ENCODE peak calls at places on chromosomes 1 and 21, in nine cellular contexts. One of them, this sample, is unnamed.

GRCh38 chr1:186404454-186405051 is 28.9 kb downstream of the ODR4 start:
- DNase-seq in NB4: peak
- DNase-seq in prostate gland: no peak
- DNase-seq in suprapubic skin: no peak
- DNase-seq in IMR-90: peak
- DNase-seq in tibial nerve: no peak
- DNase-seq in stomach: no peak
- DNase-seq in GM12891: peak
- DNase-seq in uterus: no peak
- DNase-seq in this sample: peak

GRCh38 chr1:222887127-222887461 is 72.3 kb downstream of the DISP1 start:
- DNase-seq in NB4: no peak
- DNase-seq in prostate gland: no peak
- DNase-seq in suprapubic skin: no peak
- DNase-seq in IMR-90: no peak
- DNase-seq in tibial nerve: no peak
- DNase-seq in stomach: no peak
- DNase-seq in GM12891: no peak
- DNase-seq in uterus: no peak
- DNase-seq in this sample: no peak

GRCh38 chr1:206604861-206605260 is 7.4 kb downstream of the EIF2D start:
- DNase-seq in NB4: no peak
- DNase-seq in prostate gland: no peak
- DNase-seq in suprapubic skin: no peak
- DNase-seq in IMR-90: no peak
- DNase-seq in tibial nerve: no peak
- DNase-seq in stomach: no peak
- DNase-seq in GM12891: no peak
- DNase-seq in uterus: no peak
- DNase-seq in this sample: no peak

GRCh38 chr1:3746389-3746783 is 5.9 kb upstream of the CCDC27 start:
- DNase-seq in NB4: no peak
- DNase-seq in prostate gland: no peak
- DNase-seq in suprapubic skin: peak
- DNase-seq in IMR-90: no peak
- DNase-seq in tibial nerve: no peak
- DNase-seq in stomach: no peak
- DNase-seq in GM12891: no peak
- DNase-seq in uterus: no peak
- DNase-seq in this sample: peak

GRCh38 chr1:11714831-11715574 is 20.9 kb upstream of the AGTRAP start:
- DNase-seq in NB4: no peak
- DNase-seq in prostate gland: no peak
- DNase-seq in suprapubic skin: no peak
- DNase-seq in IMR-90: no peak
- DNase-seq in tibial nerve: no peak
- DNase-seq in stomach: no peak
- DNase-seq in GM12891: no peak
- DNase-seq in uterus: no peak
- DNase-seq in this sample: no peak

GRCh38 chr1:3315991-3316943 is 138.2 kb upstream of the ARHGEF16 start:
- DNase-seq in NB4: no peak
- DNase-seq in prostate gland: no peak
- DNase-seq in suprapubic skin: no peak
- DNase-seq in IMR-90: no peak
- DNase-seq in tibial nerve: no peak
- DNase-seq in stomach: no peak
- DNase-seq in GM12891: no peak
- DNase-seq in uterus: no peak
- DNase-seq in this sample: no peak

GRCh38 chr21:37202221-37202805 is 64.8 kb downstream of the VPS26C start:
- DNase-seq in NB4: no peak
- DNase-seq in prostate gland: no peak
- DNase-seq in suprapubic skin: no peak
- DNase-seq in IMR-90: no peak
- DNase-seq in tibial nerve: no peak
- DNase-seq in stomach: no peak
- DNase-seq in GM12891: no peak
- DNase-seq in uterus: no peak
- DNase-seq in this sample: no peak

GRCh38 chr21:38438476-38438893 is 59.8 kb downstream of the ERG start:
- DNase-seq in NB4: peak
- DNase-seq in prostate gland: no peak
- DNase-seq in suprapubic skin: no peak
- DNase-seq in IMR-90: peak
- DNase-seq in tibial nerve: peak
- DNase-seq in stomach: no peak
- DNase-seq in GM12891: no peak
- DNase-seq in uterus: peak
- DNase-seq in this sample: peak

GRCh38 chr1:215018555-215018954 is 64.0 kb upstream of the KCNK2 start:
- DNase-seq in NB4: no peak
- DNase-seq in prostate gland: no peak
- DNase-seq in suprapubic skin: no peak
- DNase-seq in IMR-90: peak
- DNase-seq in tibial nerve: no peak
- DNase-seq in stomach: no peak
- DNase-seq in GM12891: no peak
- DNase-seq in uterus: no peak
- DNase-seq in this sample: no peak

GRCh38 chr1:54810144-54810942 is 9.2 kb upstream of the TTC22 start:
- DNase-seq in NB4: peak
- DNase-seq in prostate gland: peak
- DNase-seq in suprapubic skin: peak
- DNase-seq in IMR-90: peak
- DNase-seq in tibial nerve: peak
- DNase-seq in stomach: peak
- DNase-seq in GM12891: peak
- DNase-seq in uterus: peak
- DNase-seq in this sample: peak

GRCh38 chr1:157153743-157154142 is 15.5 kb upstream of the ETV3 start:
- DNase-seq in NB4: no peak
- DNase-seq in prostate gland: no peak
- DNase-seq in suprapubic skin: no peak
- DNase-seq in IMR-90: no peak
- DNase-seq in tibial nerve: no peak
- DNase-seq in stomach: peak
- DNase-seq in GM12891: no peak
- DNase-seq in uterus: no peak
- DNase-seq in this sample: no peak

GRCh38 chr1:197467881-197468280 is 199.8 kb downstream of the CRB1 start:
- DNase-seq in NB4: no peak
- DNase-seq in prostate gland: no peak
- DNase-seq in suprapubic skin: no peak
- DNase-seq in IMR-90: peak
- DNase-seq in tibial nerve: no peak
- DNase-seq in stomach: no peak
- DNase-seq in GM12891: no peak
- DNase-seq in uterus: no peak
- DNase-seq in this sample: no peak

GRCh38 chr1:232853994-232854532 is 48.8 kb downstream of the MAP10 start:
- DNase-seq in NB4: no peak
- DNase-seq in prostate gland: no peak
- DNase-seq in suprapubic skin: no peak
- DNase-seq in IMR-90: peak
- DNase-seq in tibial nerve: no peak
- DNase-seq in stomach: no peak
- DNase-seq in GM12891: no peak
- DNase-seq in uterus: no peak
- DNase-seq in this sample: no peak

GRCh38 chr1:150579955-150580642 is 689 bp upstream of the MCL1 start:
- DNase-seq in NB4: no peak
- DNase-seq in prostate gland: no peak
- DNase-seq in suprapubic skin: no peak
- DNase-seq in IMR-90: no peak
- DNase-seq in tibial nerve: no peak
- DNase-seq in stomach: no peak
- DNase-seq in GM12891: no peak
- DNase-seq in uterus: no peak
- DNase-seq in this sample: no peak

GRCh38 chr1:150577557-150578277 is 1.7 kb downstream of the MCL1 start:
- DNase-seq in NB4: peak
- DNase-seq in prostate gland: no peak
- DNase-seq in suprapubic skin: no peak
- DNase-seq in IMR-90: peak
- DNase-seq in tibial nerve: no peak
- DNase-seq in stomach: no peak
- DNase-seq in GM12891: no peak
- DNase-seq in uterus: no peak
- DNase-seq in this sample: peak

GRCh38 chr1:150576794-150577556 is 2.4 kb downstream of the MCL1 start:
- DNase-seq in NB4: no peak
- DNase-seq in prostate gland: peak
- DNase-seq in suprapubic skin: no peak
- DNase-seq in IMR-90: peak
- DNase-seq in tibial nerve: no peak
- DNase-seq in stomach: no peak
- DNase-seq in GM12891: no peak
- DNase-seq in uterus: no peak
- DNase-seq in this sample: no peak

GRCh38 chr1:150579110-150579954 is at the start of gene MCL1:
- DNase-seq in NB4: peak
- DNase-seq in prostate gland: peak
- DNase-seq in suprapubic skin: peak
- DNase-seq in IMR-90: peak
- DNase-seq in tibial nerve: peak
- DNase-seq in stomach: peak
- DNase-seq in GM12891: peak
- DNase-seq in uterus: peak
- DNase-seq in this sample: peak

GRCh38 chr1:150578278-150579109 is 916 bp downstream of the MCL1 start:
- DNase-seq in NB4: peak
- DNase-seq in prostate gland: peak
- DNase-seq in suprapubic skin: no peak
- DNase-seq in IMR-90: peak
- DNase-seq in tibial nerve: peak
- DNase-seq in stomach: no peak
- DNase-seq in GM12891: no peak
- DNase-seq in uterus: peak
- DNase-seq in this sample: peak
- TF ChIP-seq POLR2A in NB4: no peak
- TF ChIP-seq POLR2A in prostate gland: peak
- TF ChIP-seq POLR2A in suprapubic skin: no peak
- TF ChIP-seq POLR2A in IMR-90: no peak
- TF ChIP-seq POLR2A in tibial nerve: no peak
- TF ChIP-seq POLR2A in stomach: no peak
- TF ChIP-seq POLR2A in GM12891: peak
- TF ChIP-seq POLR2A in uterus: peak
- TF ChIP-seq POLR2A in this sample: no peak

GRCh38 chr1:119414950-119415349 is at the start of gene HSD3B2:
- DNase-seq in NB4: no peak
- DNase-seq in prostate gland: no peak
- DNase-seq in suprapubic skin: no peak
- DNase-seq in IMR-90: no peak
- DNase-seq in tibial nerve: no peak
- DNase-seq in stomach: no peak
- DNase-seq in GM12891: no peak
- DNase-seq in uterus: no peak
- DNase-seq in this sample: no peak
- TF ChIP-seq POLR2A in NB4: no peak
- TF ChIP-seq POLR2A in prostate gland: no peak
- TF ChIP-seq POLR2A in suprapubic skin: no peak
- TF ChIP-seq POLR2A in IMR-90: no peak
- TF ChIP-seq POLR2A in tibial nerve: no peak
- TF ChIP-seq POLR2A in stomach: no peak
- TF ChIP-seq POLR2A in GM12891: no peak
- TF ChIP-seq POLR2A in uterus: no peak
- TF ChIP-seq POLR2A in this sample: no peak

GRCh38 chr1:25819496-25820246 is at the start of gene MTFR1L:
- DNase-seq in NB4: peak
- DNase-seq in prostate gland: peak
- DNase-seq in suprapubic skin: peak
- DNase-seq in IMR-90: peak
- DNase-seq in tibial nerve: peak
- DNase-seq in stomach: peak
- DNase-seq in GM12891: peak
- DNase-seq in uterus: peak
- DNase-seq in this sample: peak

GRCh38 chr1:25818569-25818968 is 1.2 kb upstream of the MTFR1L start:
- DNase-seq in NB4: no peak
- DNase-seq in prostate gland: no peak
- DNase-seq in suprapubic skin: no peak
- DNase-seq in IMR-90: no peak
- DNase-seq in tibial nerve: no peak
- DNase-seq in stomach: no peak
- DNase-seq in GM12891: no peak
- DNase-seq in uterus: no peak
- DNase-seq in this sample: no peak

GRCh38 chr1:25821630-25822091 is 1.9 kb downstream of the MTFR1L start:
- DNase-seq in NB4: no peak
- DNase-seq in prostate gland: no peak
- DNase-seq in suprapubic skin: no peak
- DNase-seq in IMR-90: peak
- DNase-seq in tibial nerve: no peak
- DNase-seq in stomach: no peak
- DNase-seq in GM12891: no peak
- DNase-seq in uterus: peak
- DNase-seq in this sample: no peak

GRCh38 chr1:25821112-25821476 is 1.3 kb downstream of the MTFR1L start:
- DNase-seq in NB4: peak
- DNase-seq in prostate gland: no peak
- DNase-seq in suprapubic skin: no peak
- DNase-seq in IMR-90: no peak
- DNase-seq in tibial nerve: no peak
- DNase-seq in stomach: no peak
- DNase-seq in GM12891: no peak
- DNase-seq in uterus: no peak
- DNase-seq in this sample: no peak

GRCh38 chr1:25820247-25821111 is 725 bp downstream of the MTFR1L start:
- DNase-seq in NB4: peak
- DNase-seq in prostate gland: no peak
- DNase-seq in suprapubic skin: no peak
- DNase-seq in IMR-90: peak
- DNase-seq in tibial nerve: no peak
- DNase-seq in stomach: peak
- DNase-seq in GM12891: peak
- DNase-seq in uterus: no peak
- DNase-seq in this sample: peak
- TF ChIP-seq POLR2A in NB4: peak
- TF ChIP-seq POLR2A in prostate gland: no peak
- TF ChIP-seq POLR2A in suprapubic skin: no peak
- TF ChIP-seq POLR2A in IMR-90: no peak
- TF ChIP-seq POLR2A in tibial nerve: no peak
- TF ChIP-seq POLR2A in stomach: no peak
- TF ChIP-seq POLR2A in GM12891: peak
- TF ChIP-seq POLR2A in uterus: no peak
- TF ChIP-seq POLR2A in this sample: no peak

DNA sequence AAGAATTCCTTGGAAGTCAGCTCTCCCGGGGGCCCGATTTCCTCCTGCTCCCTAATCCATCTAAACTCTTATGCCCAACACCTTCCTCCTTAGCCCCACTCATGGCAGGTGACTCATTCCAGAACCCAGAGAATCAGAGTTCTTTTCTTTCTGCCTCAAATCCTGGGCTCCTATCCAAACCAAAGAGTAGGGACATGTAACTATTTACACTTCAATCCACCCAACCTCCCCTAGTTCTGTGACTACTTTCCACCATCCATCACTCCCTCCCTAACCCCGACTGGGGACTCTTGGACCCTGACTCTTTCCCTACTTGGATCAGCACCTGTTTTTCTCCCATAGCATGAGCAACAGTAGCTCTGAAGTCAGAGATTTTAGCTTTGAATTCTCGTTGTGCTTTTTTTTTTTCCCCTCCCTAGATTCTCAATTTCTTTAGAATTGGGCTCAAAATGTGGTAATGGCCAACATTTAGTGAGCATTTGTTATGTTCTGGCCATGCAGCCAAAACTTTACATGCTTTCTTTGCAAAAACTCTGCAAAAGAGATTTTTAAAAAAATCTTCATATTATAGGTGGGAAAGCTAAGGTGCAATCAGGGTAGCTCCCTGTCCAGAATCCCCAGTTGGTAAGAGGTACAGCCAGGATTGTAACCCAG is 7.5 kb upstream of the CYP4A11 start:
- DNase-seq in NB4: no peak
- DNase-seq in prostate gland: no peak
- DNase-seq in suprapubic skin: no peak
- DNase-seq in IMR-90: no peak
- DNase-seq in tibial nerve: no peak
- DNase-seq in stomach: peak
- DNase-seq in GM12891: no peak
- DNase-seq in uterus: no peak
- DNase-seq in this sample: no peak
- TF ChIP-seq POLR2A in NB4: no peak
- TF ChIP-seq POLR2A in prostate gland: no peak
- TF ChIP-seq POLR2A in suprapubic skin: no peak
- TF ChIP-seq POLR2A in IMR-90: no peak
- TF ChIP-seq POLR2A in tibial nerve: no peak
- TF ChIP-seq POLR2A in stomach: no peak
- TF ChIP-seq POLR2A in GM12891: no peak
- TF ChIP-seq POLR2A in uterus: no peak
- TF ChIP-seq POLR2A in this sample: no peak

This sample was measured in erythroblast.